ENCODE peak calls at places on chromosome 11, in six cellular contexts. C is IMR-90, R is A549, J is GM12878, H is K562, N is HepG2. W is an unnamed sample.

GRCh38 chr11:69877235-69877634 is 58.0 kb upstream of the FGF3 start:
- DNase-seq in J (no peak), C (no peak), H (no peak), N (no peak), R (no peak), W (no peak)

GRCh38 chr11:85628771-85629341 is 463 bp downstream of the TMEM126B start:
- DNase-seq in J (no peak), N (peak), R (no peak), C (peak), H (no peak), W (no peak)

GRCh38 chr11:1052133-1053011 is 15.9 kb upstream of the MUC6 start:
- DNase-seq in J (no peak), N (no peak), H (no peak), R (no peak), C (no peak), W (peak)

GRCh38 chr11:126452718-126453117 is 97.2 kb downstream of the ST3GAL4 start:
- DNase-seq in C (no peak), H (no peak), R (no peak), J (no peak), N (no peak), W (no peak)

GRCh38 chr11:33294224-33294623 is 37.0 kb downstream of the HIPK3 start:
- DNase-seq in C (no peak), N (no peak), H (no peak), R (no peak), J (no peak), W (no peak)

GRCh38 chr11:86469491-86470388 is 95.1 kb downstream of the CCDC81 start:
- DNase-seq in H (no peak), R (no peak), J (no peak), C (no peak), N (peak), W (no peak)

GRCh38 chr11:56624661-56625110 is 10.0 kb upstream of the OR5M1 start:
- DNase-seq in H (peak), R (peak), N (peak), J (peak), C (peak), W (peak)

GRCh38 chr11:80024119-80024518 is 583.3 kb upstream of the TENM4 start:
- DNase-seq in N (no peak), H (no peak), J (no peak), R (no peak), C (no peak), W (no peak)

DNA sequence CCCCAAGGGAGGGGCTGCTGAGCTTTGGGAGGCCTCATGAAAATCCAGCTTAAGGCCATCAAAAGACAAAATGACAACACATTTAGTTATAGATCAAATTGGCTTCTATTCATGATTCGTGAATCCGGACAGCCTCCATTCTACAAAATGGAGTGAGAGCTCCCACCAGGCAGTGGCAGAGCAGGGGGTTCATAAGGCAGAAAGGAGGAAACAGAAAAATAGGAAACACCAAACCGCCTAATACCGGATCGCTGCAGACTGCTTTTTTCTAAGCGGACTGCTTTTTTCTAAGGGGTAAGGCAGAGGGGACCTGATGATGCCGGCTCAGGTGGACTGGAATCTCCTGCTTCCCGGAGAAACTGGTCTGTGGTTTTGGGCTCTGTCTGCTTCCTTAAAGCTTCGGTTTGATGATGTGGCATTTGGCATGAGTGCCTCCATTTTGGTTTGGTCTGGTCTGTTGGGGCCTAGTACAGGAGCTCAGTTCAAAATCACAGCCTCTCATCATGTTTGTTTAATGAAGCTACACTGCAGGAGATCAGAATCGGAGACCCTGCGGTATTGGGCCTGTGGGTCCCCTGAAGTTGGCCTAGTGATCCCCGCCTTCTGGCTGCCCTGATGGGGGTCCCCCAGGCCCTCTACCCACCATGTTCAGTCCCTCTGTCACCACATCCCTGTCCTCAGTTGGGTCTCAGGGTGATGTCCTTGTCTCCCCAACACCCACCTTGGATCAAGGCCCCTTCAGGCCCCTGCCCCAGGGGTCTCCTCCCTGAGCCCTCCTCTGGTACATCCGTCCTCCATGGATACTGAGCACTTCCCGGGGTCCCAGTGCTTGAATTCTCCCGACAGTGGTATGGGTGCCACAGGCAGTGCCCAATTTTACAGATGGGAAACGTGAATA is 1.2 kb downstream of the ALDH3B1 start:
- DNase-seq in H (no peak), J (no peak), C (no peak), R (no peak), N (no peak), W (no peak)
- TF ChIP-seq SMC3 in H (no peak), J (no peak), C (no peak), R (no peak), N (no peak), W (no peak)

DNA sequence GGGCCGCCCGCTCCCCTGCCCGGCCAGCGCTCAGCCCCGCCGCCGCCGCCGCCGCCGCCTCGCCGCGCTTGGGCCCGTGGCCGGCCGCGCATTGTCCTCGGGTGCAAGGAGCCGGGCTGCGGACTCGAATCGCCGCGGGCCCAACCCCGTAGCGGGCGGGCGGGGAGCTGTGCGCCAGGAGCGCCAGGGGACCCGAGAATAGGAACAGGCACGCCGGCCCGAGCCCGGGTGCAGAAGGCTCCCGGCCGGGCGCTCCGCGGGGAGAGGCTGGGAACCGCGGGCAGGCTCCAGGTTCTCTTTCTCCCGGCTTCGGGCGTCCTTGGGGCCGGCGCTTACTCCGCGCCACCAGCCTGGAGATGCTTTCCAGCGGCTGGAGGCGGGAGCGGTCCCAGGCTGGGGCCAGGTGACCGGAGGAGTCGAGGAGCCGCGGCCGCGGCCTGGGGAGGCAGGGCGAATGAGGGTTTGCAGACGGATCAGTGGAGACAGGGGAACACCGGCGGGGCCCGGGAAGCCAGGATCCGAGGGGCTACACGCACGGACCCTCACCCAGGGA is 636 bp downstream of the PKNOX2 start:
- DNase-seq in C (peak), J (no peak), H (no peak), N (no peak), R (peak), W (peak)
- TF ChIP-seq SMC3 in C (no peak), J (no peak), H (no peak), N (no peak), R (no peak), W (no peak)

DNA sequence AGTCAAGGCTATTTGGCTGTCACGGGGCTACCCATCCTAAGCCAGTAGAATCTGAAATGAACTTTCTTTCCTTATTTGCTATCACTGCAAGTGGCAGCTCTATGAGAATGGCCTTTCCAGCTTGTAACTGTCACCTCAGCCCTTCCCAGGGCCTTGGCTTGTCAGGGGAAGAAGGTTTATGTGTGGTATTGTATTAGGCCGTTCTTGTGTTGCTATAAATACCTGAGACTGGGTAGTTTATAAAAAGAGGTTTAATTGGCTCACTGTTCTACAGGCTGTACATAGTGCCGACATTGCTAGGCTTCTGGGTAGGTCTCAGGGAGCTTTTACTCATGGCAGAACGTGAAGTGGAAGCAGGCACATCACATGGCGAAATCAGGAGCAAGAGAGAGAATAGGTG is 26.8 kb upstream of the E2F8 start:
- DNase-seq in J (no peak), R (no peak), N (no peak), C (no peak), H (no peak), W (no peak)
- TF ChIP-seq SMC3 in J (no peak), R (no peak), N (no peak), C (no peak), H (no peak), W (no peak)

GRCh38 chr11:63849691-63850090 is 10.8 kb downstream of the MARK2 start:
- DNase-seq in R (no peak), N (no peak), J (no peak), H (no peak), C (no peak), W (no peak)
- TF ChIP-seq SMC3 in R (no peak), N (no peak), J (no peak), H (no peak), C (no peak), W (no peak)

W was measured in SK-N-SH.